ENCODE peak calls at places on chromosomes 3 and 15, in six cellular contexts. K is nucleus accumbens; R is naive B cell; X is stimulated activated CD4-positive, alpha-beta T cell treated with anti-CD3 and anti-CD28 coated beads, Interleukin-1b, Interleukin-23, amount 100 ng/mL, for 4 hours; V is activated T-helper 1 cell treated with Interleukin-2 at 50 U/mL for 16 hours; D is esophagus muscularis mucosa. E is an unnamed sample.

GRCh38 chr3:125043599-125044151 is 12.1 kb downstream of the HEG1 start:
- DNase-seq in V (no peak), D (no peak), R (no peak), K (no peak), X (no peak), E (no peak)

GRCh38 chr3:66153961-66154923 is 66.6 kb upstream of the SLC25A26 start:
- DNase-seq in X (no peak), R (no peak), V (no peak), K (no peak), D (no peak), E (no peak)

GRCh38 chr15:48459571-48460461 is 128.6 kb downstream of the DUT start:
- DNase-seq in D (no peak), V (no peak), K (no peak), R (no peak), X (no peak), E (no peak)

GRCh38 chr3:49554639-49555265 is 475 bp downstream of the BSN start:
- DNase-seq in R (no peak), V (peak), D (no peak), X (peak), K (peak), E (peak)

GRCh38 chr3:113746955-113747718 is at the start of gene ATP6V1A:
- DNase-seq in V (peak), K (peak), X (peak), R (peak), D (peak), E (peak)

GRCh38 chr3:190281308-190282051 is 40.8 kb downstream of the CLDN1 start:
- DNase-seq in X (no peak), R (no peak), D (no peak), K (no peak), V (no peak), E (no peak)

GRCh38 chr15:40930430-40931299 is 1.5 kb downstream of the DLL4 start:
- DNase-seq in R (no peak), K (no peak), D (no peak), X (peak), V (no peak), E (peak)

GRCh38 chr15:73704869-73705645 is 20.9 kb downstream of the CD276 start:
- DNase-seq in D (no peak), K (no peak), R (peak), V (peak), X (peak), E (peak)

GRCh38 chr15:78626611-78627010 is 5.8 kb upstream of the CHRNA3 start:
- DNase-seq in D (no peak), R (no peak), V (no peak), K (no peak), X (no peak), E (no peak)

GRCh38 chr15:34233614-34234013 is 8.8 kb downstream of the EMC4 start:
- DNase-seq in R (no peak), D (no peak), X (no peak), K (no peak), V (no peak), E (no peak)

GRCh38 chr15:25242166-25242879 is 196.5 kb downstream of the UBE3A start:
- DNase-seq in D (no peak), X (no peak), K (no peak), V (no peak), R (no peak), E (no peak)

GRCh38 chr3:171374260-171374659 is 85.9 kb downstream of the TNIK start:
- DNase-seq in D (no peak), V (no peak), X (no peak), R (no peak), K (no peak), E (no peak)

GRCh38 chr3:176521531-176522175 is 675.6 kb downstream of the TBL1XR1 start:
- DNase-seq in X (no peak), V (no peak), R (no peak), K (no peak), D (no peak), E (no peak)

GRCh38 chr3:66381621-66382020 is 119.2 kb downstream of the LRIG1 start:
- DNase-seq in R (no peak), X (no peak), D (no peak), V (no peak), K (no peak), E (no peak)

GRCh38 chr3:172525116-172525613 is 1.9 kb upstream of the TNFSF10 start:
- DNase-seq in X (no peak), V (no peak), K (no peak), D (no peak), R (no peak), E (no peak)

GRCh38 chr15:25691544-25692430 is 171.3 kb downstream of the ATP10A start:
- DNase-seq in X (no peak), V (no peak), R (no peak), K (no peak), D (no peak), E (peak)

GRCh38 chr3:89692601-89693000 is 585.2 kb downstream of the EPHA3 start:
- DNase-seq in V (no peak), K (no peak), D (no peak), R (no peak), X (no peak), E (no peak)

GRCh38 chr3:42194943-42195510 is 71.0 kb downstream of the CCK start:
- DNase-seq in R (no peak), D (no peak), K (no peak), V (no peak), X (no peak), E (no peak)

GRCh38 chr15:69074011-69074842 is 59.7 kb downstream of the NOX5 start:
- DNase-seq in D (no peak), X (no peak), V (no peak), K (no peak), R (no peak), E (no peak)

GRCh38 chr3:108780235-108780634 is 23.0 kb upstream of the RETNLB start:
- DNase-seq in K (no peak), R (no peak), V (peak), D (no peak), X (no peak), E (no peak)

GRCh38 chr3:175386630-175387029 is 527.5 kb downstream of the NAALADL2 start:
- DNase-seq in R (no peak), V (no peak), K (no peak), X (no peak), D (no peak), E (no peak)

GRCh38 chr3:101148001-101148400 is 154.8 kb upstream of the ABI3BP start:
- DNase-seq in X (no peak), R (no peak), K (no peak), V (no peak), D (no peak), E (no peak)

GRCh38 chr3:126870608-126871210 is 112.2 kb upstream of the PLXNA1 start:
- DNase-seq in D (no peak), V (no peak), R (no peak), X (no peak), K (no peak), E (no peak)

GRCh38 chr15:74173545-74174215 is at the start of gene ISLR:
- DNase-seq in K (no peak), X (no peak), D (no peak), R (no peak), V (no peak), E (no peak)

GRCh38 chr3:169604568-169604967 is 58.9 kb downstream of the MECOM start:
- DNase-seq in D (no peak), V (no peak), R (no peak), K (no peak), X (no peak), E (peak)

GRCh38 chr3:157354722-157355121 is 81.9 kb upstream of the PTX3 start:
- DNase-seq in V (no peak), R (no peak), K (no peak), X (no peak), D (no peak), E (no peak)

GRCh38 chr15:28871168-28871567 is 14.6 kb upstream of the APBA2 start:
- DNase-seq in X (no peak), D (no peak), R (no peak), K (no peak), V (no peak), E (no peak)

GRCh38 chr15:38252481-38253311 is at the start of gene SPRED1:
- DNase-seq in X (peak), D (no peak), R (peak), K (peak), V (no peak), E (peak)

GRCh38 chr3:186002884-186003472 is 65.2 kb upstream of the TRA2B start:
- DNase-seq in K (no peak), X (no peak), V (no peak), D (no peak), R (no peak), E (peak)

GRCh38 chr3:182786564-182787196 is 6.6 kb upstream of the ATP11B start:
- DNase-seq in R (no peak), X (no peak), K (no peak), D (no peak), V (no peak), E (no peak)

GRCh38 chr15:63501256-63502089 is 2.9 kb upstream of the USP3 start:
- DNase-seq in K (no peak), V (peak), X (no peak), R (no peak), D (no peak), E (peak)

GRCh38 chr3:107574650-107575049 is 51.9 kb downstream of the BBX start:
- DNase-seq in X (no peak), K (no peak), D (no peak), V (no peak), R (no peak), E (peak)

GRCh38 chr3:171351676-171352075 is 108.5 kb downstream of the TNIK start:
- DNase-seq in K (no peak), D (no peak), X (no peak), R (no peak), V (no peak), E (no peak)